ENCODE peak calls at places on chromosomes 16 and 17, in eight cellular contexts. P is K562, R is A549, S is tibial nerve, X is stomach, U is sigmoid colon, A is ovary, L is GM12878. C is an unnamed sample. For H3K9me3, the result is how much of the 10 kb centered on the place peaks cover.

GRCh38 chr17:29445844-29446243 is 55.7 kb downstream of the TAOK1 start:
- DNase-seq in U (no peak), R (no peak), L (no peak), S (no peak), P (no peak), X (no peak), A (no peak), C (no peak)

GRCh38 chr17:973053-973452 is 6.5 kb downstream of the NXN start:
- DNase-seq in S (no peak), X (no peak), U (no peak), L (no peak), R (no peak), P (no peak), A (no peak), C (no peak)

GRCh38 chr17:79923974-79924638 is 84.9 kb upstream of the CBX4 start:
- DNase-seq in L (no peak), A (no peak), P (peak), U (no peak), X (peak), R (peak), S (no peak), C (peak)

GRCh38 chr16:2753523-2754020 is 1.1 kb downstream of the SRRM2 start:
- DNase-seq in R (no peak), P (no peak), A (no peak), U (no peak), X (no peak), S (no peak), L (no peak), C (no peak)

GRCh38 chr16:4769306-4769638 is 2.3 kb upstream of the ZNF500 start:
- DNase-seq in A (no peak), X (no peak), P (no peak), S (no peak), U (no peak), L (no peak), R (no peak), C (no peak)

GRCh38 chr17:65092262-65092661 is 35.7 kb upstream of the GNA13 start:
- DNase-seq in S (no peak), L (no peak), U (no peak), R (peak), P (no peak), X (no peak), A (no peak), C (no peak)

GRCh38 chr17:7213895-7214299 is 5.7 kb downstream of the DLG4 start:
- DNase-seq in U (peak), A (peak), P (peak), X (peak), S (no peak), R (peak), L (no peak), C (peak)

GRCh38 chr17:20922128-20922670 is 120.6 kb downstream of the USP22 start:
- DNase-seq in A (no peak), S (no peak), L (no peak), X (no peak), R (peak), U (no peak), P (peak), C (no peak)

GRCh38 chr17:31788956-31789355 is 70.1 kb downstream of the COPRS start:
- DNase-seq in P (no peak), R (no peak), U (no peak), S (no peak), L (no peak), A (no peak), X (no peak), C (no peak)

GRCh38 chr17:17890773-17891759 is 54.3 kb upstream of the SREBF1 start:
- DNase-seq in S (no peak), P (peak), L (no peak), X (peak), R (peak), A (no peak), U (no peak), C (peak)

GRCh38 chr17:67400193-67400592 is 23.1 kb downstream of the PITPNC1 start:
- DNase-seq in S (no peak), L (no peak), X (no peak), P (no peak), A (no peak), U (no peak), R (no peak), C (no peak)

GRCh38 chr17:65824901-65825300 is 263.5 kb upstream of the AXIN2 start:
- DNase-seq in A (no peak), U (no peak), P (no peak), S (no peak), L (no peak), X (no peak), R (no peak), C (no peak)

GRCh38 chr17:1746975-1747543 is 4.4 kb downstream of the SERPINF2 start:
- DNase-seq in R (no peak), L (no peak), A (peak), S (no peak), U (no peak), X (peak), P (no peak), C (peak)

GRCh38 chr17:32277284-32277683 is 11.7 kb downstream of the RHBDL3 start:
- DNase-seq in X (no peak), U (no peak), L (no peak), A (no peak), P (no peak), R (no peak), S (no peak), C (no peak)

GRCh38 chr16:10969615-10970014 is 25.3 kb downstream of the CLEC16A start:
- DNase-seq in R (no peak), S (no peak), P (no peak), X (no peak), L (no peak), U (no peak), A (no peak), C (no peak)

GRCh38 chr16:54326266-54326662 is 39.7 kb upstream of the IRX3 start:
- DNase-seq in P (no peak), A (no peak), S (no peak), X (no peak), U (peak), R (no peak), L (no peak), C (no peak)

GRCh38 chr16:77736879-77737278 is 14.6 kb downstream of the NUDT7 start:
- DNase-seq in A (no peak), P (no peak), X (no peak), L (no peak), U (no peak), S (no peak), R (no peak), C (no peak)

GRCh38 chr16:87212026-87212425 is 105.2 kb downstream of the C16orf95 start:
- DNase-seq in L (no peak), X (no peak), A (no peak), P (no peak), S (peak), U (no peak), R (peak), C (no peak)

GRCh38 chr17:13869301-13869700 is 200.0 kb upstream of the COX10 start:
- DNase-seq in R (no peak), L (no peak), A (no peak), U (no peak), S (no peak), X (no peak), P (no peak), C (no peak)

GRCh38 chr16:25060920-25061319 is 45.8 kb upstream of the ARHGAP17 start:
- DNase-seq in U (no peak), P (no peak), A (no peak), L (no peak), R (no peak), X (no peak), S (no peak), C (no peak)

GRCh38 chr16:85270365-85270764 is 158.1 kb upstream of the CIBAR2 start:
- DNase-seq in U (no peak), A (no peak), X (no peak), L (no peak), R (no peak), P (no peak), S (no peak), C (no peak)

GRCh38 chr16:28609631-28610594 is at the start of gene SULT1A1:
- DNase-seq in P (peak), R (no peak), S (no peak), X (peak), L (no peak), A (no peak), U (peak), C (peak)

GRCh38 chr17:64216385-64217248 is 46.4 kb downstream of the TEX2 start:
- DNase-seq in X (peak), S (no peak), P (peak), L (peak), A (peak), R (no peak), U (no peak), C (peak)

GRCh38 chr17:15194859-15195277 is 70.3 kb downstream of the PMP22 start:
- DNase-seq in P (no peak), S (no peak), L (no peak), R (no peak), X (no peak), A (no peak), U (no peak), C (no peak)

GRCh38 chr17:60631119-60631518 is 31.1 kb downstream of the PPM1D start:
- DNase-seq in P (no peak), X (no peak), S (no peak), A (no peak), L (no peak), R (no peak), U (no peak), C (no peak)

GRCh38 chr16:15572329-15573001 is 70.5 kb downstream of the MARF1 start:
- DNase-seq in R (no peak), A (no peak), S (no peak), U (no peak), X (no peak), L (no peak), P (no peak), C (no peak)

GRCh38 chr17:41750866-41751265 is 16.4 kb upstream of the HAP1 start:
- DNase-seq in R (no peak), X (no peak), S (no peak), P (no peak), A (no peak), U (no peak), L (no peak), C (no peak)

GRCh38 chr17:64358261-64358788 is 32.3 kb downstream of the PECAM1 start:
- DNase-seq in S (no peak), U (peak), R (no peak), L (no peak), X (no peak), P (no peak), A (no peak), C (no peak)

GRCh38 chr17:5049314-5049819 is 14.1 kb upstream of the SLC52A1 start:
- DNase-seq in X (peak), S (no peak), A (no peak), U (no peak), P (no peak), R (no peak), L (peak), C (peak)

GRCh38 chr16:12508054-12508453 is 295.6 kb downstream of the CPPED1 start:
- DNase-seq in R (no peak), X (no peak), S (no peak), P (no peak), L (no peak), U (peak), A (no peak), C (no peak)

GRCh38 chr16:25114121-25114520 is 2.6 kb downstream of the LCMT1 start:
- DNase-seq in A (no peak), P (no peak), S (no peak), U (no peak), L (no peak), R (no peak), X (no peak), C (no peak)

GRCh38 chr16:57191056-57191536 is 5.0 kb downstream of the RSPRY1 start:
- DNase-seq in R (no peak), L (no peak), A (no peak), X (no peak), P (no peak), U (no peak), S (no peak), C (no peak)

GRCh38 chr16:22890976-22891375 is 77.0 kb downstream of the HS3ST2 start:
- DNase-seq in S (no peak), X (no peak), P (no peak), R (no peak), L (no peak), U (no peak), A (no peak), C (no peak)

GRCh38 chr16:22887445-22887844 is 73.5 kb downstream of the HS3ST2 start:
- DNase-seq in L (no peak), R (no peak), U (no peak), X (no peak), S (no peak), A (no peak), P (no peak), C (no peak)

GRCh38 chr16:22888791-22889190 is 74.8 kb downstream of the HS3ST2 start:
- DNase-seq in R (no peak), A (no peak), X (no peak), U (no peak), L (no peak), P (no peak), S (no peak), C (no peak)

DNA sequence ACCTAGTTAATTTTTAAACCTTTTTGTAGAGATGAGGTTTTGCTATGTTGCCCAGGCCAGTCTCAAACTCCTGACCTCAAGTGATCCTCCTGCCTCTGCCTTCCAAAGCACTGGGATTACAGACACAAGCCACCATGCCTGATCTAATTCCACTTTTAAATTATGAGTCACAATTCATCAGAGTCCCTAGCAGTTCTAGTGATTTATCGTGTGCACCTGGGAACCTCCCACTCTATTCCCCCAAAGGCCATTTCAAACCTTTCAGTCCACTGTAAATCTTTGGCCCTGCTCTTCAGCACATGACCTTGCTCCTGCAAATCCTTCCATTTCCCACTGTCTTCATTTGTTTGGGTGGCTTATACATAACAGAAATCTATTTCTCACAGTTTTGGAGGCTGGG is 72.9 kb downstream of the HS3ST2 start:
- DNase-seq in X (no peak), A (no peak), P (no peak), U (no peak), L (no peak), R (no peak), S (no peak), C (no peak)
- H3K9me3 ChIP-seq in X (under half), A (under half), P (under half), U (under half), L (under half), R (under half), S (under half), C (under half)

GRCh38 chr17:81792675-81793615 is 11.0 kb upstream of the GCGR start:
- DNase-seq in R (no peak), S (no peak), X (no peak), A (no peak), L (no peak), U (no peak), P (no peak), C (no peak)

GRCh38 chr17:81794074-81794476 is 9.9 kb upstream of the GCGR start:
- DNase-seq in A (no peak), R (no peak), P (no peak), S (no peak), L (no peak), U (no peak), X (no peak), C (no peak)

GRCh38 chr17:81794509-81794908 is 9.4 kb upstream of the GCGR start:
- DNase-seq in A (no peak), L (no peak), P (no peak), R (no peak), S (no peak), U (no peak), X (peak), C (peak)
- TF ChIP-seq EP300 in A (no peak), L (no peak), P (no peak), R (no peak), S (no peak), U (no peak), X (no peak), C (no peak)

GRCh38 chr17:70270554-70270953 is 101.2 kb downstream of the KCNJ2 start:
- DNase-seq in U (no peak), A (no peak), R (no peak), P (no peak), L (no peak), S (no peak), X (no peak), C (no peak)
- H3K9me3 ChIP-seq in U (under half), A (under half), R (under half), P (under half), L (under half), S (under half), X (under half), C (under half)

GRCh38 chr16:1198194-1198593 is 26.9 kb downstream of the TPSG1 start:
- DNase-seq in L (no peak), U (no peak), X (no peak), P (no peak), S (no peak), A (no peak), R (no peak), C (no peak)

GRCh38 chr16:1199342-1200013 is 25.6 kb downstream of the TPSG1 start:
- DNase-seq in X (no peak), P (peak), S (no peak), A (no peak), L (no peak), R (no peak), U (no peak), C (no peak)

GRCh38 chr16:1202274-1202673 is 22.8 kb downstream of the TPSG1 start:
- DNase-seq in S (no peak), P (no peak), A (no peak), X (no peak), U (no peak), L (no peak), R (no peak), C (no peak)

GRCh38 chr16:1201444-1201843 is 23.6 kb downstream of the TPSG1 start:
- DNase-seq in S (no peak), X (no peak), U (no peak), A (no peak), R (no peak), L (no peak), P (no peak), C (no peak)

GRCh38 chr16:1200014-1200627 is 24.9 kb downstream of the TPSG1 start:
- DNase-seq in R (no peak), P (no peak), A (no peak), X (no peak), U (no peak), L (no peak), S (no peak), C (no peak)
- TF ChIP-seq EP300 in R (no peak), P (no peak), A (no peak), X (no peak), U (no peak), L (no peak), S (no peak), C (no peak)

DNA sequence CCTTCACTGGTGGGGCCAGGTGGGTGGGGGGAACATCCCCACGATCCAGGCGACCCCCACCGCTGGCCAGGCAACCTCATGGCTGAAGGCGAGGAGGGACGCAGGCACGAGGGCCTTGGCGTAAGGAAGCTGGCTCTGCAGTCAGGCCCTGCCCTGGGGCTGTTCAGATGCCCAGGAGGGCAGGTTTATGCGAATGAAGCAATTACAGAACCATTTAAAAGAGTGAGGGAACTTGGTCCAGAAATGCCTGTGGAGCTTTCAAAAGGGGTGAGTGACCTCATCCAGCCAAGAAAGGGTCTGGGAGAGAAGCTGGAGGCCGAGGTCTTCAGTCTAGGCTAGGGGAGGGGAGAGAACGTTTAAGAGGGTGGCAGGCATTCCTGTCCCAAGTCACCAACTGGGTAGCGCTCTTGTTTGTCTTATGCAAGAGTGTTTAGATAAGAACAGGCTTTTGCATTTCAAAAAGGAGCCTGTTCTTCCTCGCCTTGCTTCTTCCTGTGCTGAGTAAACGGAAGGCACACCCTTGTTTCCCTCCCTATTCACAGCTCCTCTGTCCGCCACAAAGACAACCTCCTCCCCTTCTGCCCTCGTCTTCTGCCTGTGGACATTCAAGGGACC is 183.5 kb upstream of the SDK2 start:
- DNase-seq in R (peak), P (no peak), U (peak), X (no peak), A (no peak), L (no peak), S (no peak), C (peak)
- H3K9me3 ChIP-seq in R (under half), P (under half), U (under half), X (under half), A (under half), L (under half), S (under half), C (under half)

DNA sequence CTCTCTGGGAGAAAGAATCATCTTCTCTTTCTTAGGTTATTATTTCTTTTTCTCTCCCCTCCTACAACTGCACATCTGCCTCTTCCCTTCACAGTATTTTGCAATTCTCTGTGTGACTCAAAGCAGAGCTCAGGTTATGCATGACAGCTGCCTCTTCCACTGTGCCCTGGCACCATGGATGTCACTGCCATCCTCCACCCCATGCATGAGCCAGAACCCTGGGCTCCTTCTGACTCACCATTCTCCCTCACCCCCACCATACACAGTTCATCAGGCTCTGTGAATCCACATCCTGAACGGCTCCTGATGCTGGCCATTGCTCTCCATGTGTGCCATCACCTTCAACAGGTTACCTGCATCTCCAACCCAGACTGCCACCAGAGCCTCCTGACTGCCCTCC is 23.9 kb downstream of the CA10 start:
- DNase-seq in X (no peak), P (no peak), U (no peak), L (no peak), A (no peak), S (no peak), R (no peak), C (no peak)
- TF ChIP-seq EP300 in X (no peak), P (no peak), U (no peak), L (no peak), A (no peak), S (no peak), R (no peak), C (no peak)

DNA sequence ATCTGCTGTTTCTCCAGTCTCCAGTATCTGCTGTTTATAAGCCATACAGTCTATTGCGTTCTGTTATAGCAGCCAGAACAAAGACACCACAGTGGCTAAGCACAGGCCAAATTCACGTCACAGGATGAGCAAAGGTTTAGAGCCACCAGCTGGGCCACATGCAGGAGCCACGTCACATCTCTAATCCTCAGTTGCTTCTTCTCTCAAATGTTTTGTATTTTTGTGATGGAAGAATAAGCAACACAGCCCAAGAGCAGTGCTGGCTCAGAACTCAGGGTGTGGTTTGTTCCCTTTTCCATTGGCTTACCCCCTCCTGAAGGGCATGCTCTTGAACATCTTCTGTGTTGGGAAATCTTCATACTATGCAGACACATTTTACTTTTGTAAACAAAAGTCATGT is 309.4 kb upstream of the CDH5 start:
- DNase-seq in A (no peak), X (no peak), U (no peak), L (no peak), P (no peak), R (no peak), S (no peak), C (peak)
- H3K9me3 ChIP-seq in A (under half), X (under half), U (under half), L (under half), P (under half), R (under half), S (under half), C (under half)

C was measured in transverse colon.